ENCODE peak calls at places on chromosomes 3 and 15, in seven cellular contexts. V is kidney, U is A673, A is K562, O is gastrocnemius medialis, E is upper lobe of right lung, G is HepG2. P is an unnamed sample.

GRCh38 chr15:98876461-98877369 is 130.9 kb downstream of the PGPEP1L start:
- DNase-seq in A (no peak), G (no peak), O (no peak), U (no peak), E (no peak), V (no peak), P (no peak)

GRCh38 chr3:52784021-52784621 is 6.7 kb downstream of the ITIH1 start:
- DNase-seq in A (no peak), V (peak), U (no peak), E (peak), G (no peak), O (peak), P (no peak)

GRCh38 chr3:88005066-88005465 is 53.7 kb downstream of the CGGBP1 start:
- DNase-seq in A (peak), U (peak), O (no peak), E (no peak), G (no peak), V (no peak), P (no peak)

GRCh38 chr3:14503706-14504065 is 36.5 kb downstream of the GRIP2 start:
- DNase-seq in V (no peak), E (peak), G (no peak), U (no peak), O (peak), A (no peak), P (no peak)

GRCh38 chr3:142779591-142779990 is 55.8 kb downstream of the TRPC1 start:
- DNase-seq in V (no peak), G (no peak), E (no peak), U (peak), O (no peak), A (no peak), P (no peak)

GRCh38 chr15:42511010-42511396 is 15.6 kb downstream of the SNAP23 start:
- DNase-seq in A (no peak), V (no peak), E (no peak), G (no peak), O (no peak), U (no peak), P (no peak)

GRCh38 chr15:94359716-94360115 is 128.4 kb downstream of the MCTP2 start:
- DNase-seq in U (no peak), V (no peak), G (no peak), E (no peak), A (no peak), O (no peak), P (no peak)

GRCh38 chr15:67076147-67076843 is 10.9 kb downstream of the SMAD3 start:
- DNase-seq in A (peak), O (no peak), E (no peak), G (no peak), U (no peak), V (peak), P (peak)

GRCh38 chr3:183555541-183556081 is at the start of gene KLHL6:
- DNase-seq in V (peak), A (peak), E (peak), O (no peak), U (no peak), G (no peak), P (no peak)

GRCh38 chr3:44050867-44051266 is 190.8 kb upstream of the TOPAZ1 start:
- DNase-seq in E (no peak), A (no peak), V (no peak), O (no peak), G (no peak), U (no peak), P (no peak)

GRCh38 chr3:8621872-8622271 is 22.7 kb downstream of the SSUH2 start:
- DNase-seq in V (no peak), A (no peak), U (no peak), O (peak), E (no peak), G (no peak), P (no peak)

GRCh38 chr3:141243295-141243707 is 11.7 kb downstream of the PXYLP1 start:
- DNase-seq in V (no peak), A (peak), G (no peak), E (no peak), U (peak), O (no peak), P (no peak)

GRCh38 chr3:140440446-140440845 is 237.4 kb upstream of the TRIM42 start:
- DNase-seq in G (no peak), V (no peak), O (no peak), E (no peak), A (no peak), U (no peak), P (no peak)

GRCh38 chr15:101613130-101614000 is 38.8 kb downstream of the TM2D3 start:
- DNase-seq in G (peak), V (peak), U (peak), O (peak), A (peak), E (no peak), P (peak)

GRCh38 chr15:40722934-40723333 is 28.0 kb downstream of the RAD51 start:
- DNase-seq in A (no peak), U (peak), E (no peak), G (no peak), O (no peak), V (no peak), P (no peak)

GRCh38 chr3:72145506-72146380 is 360.8 kb upstream of the PROK2 start:
- DNase-seq in E (no peak), G (no peak), A (no peak), U (no peak), O (no peak), V (no peak), P (no peak)

GRCh38 chr15:31457631-31458526 is 131.2 kb downstream of the KLF13 start:
- DNase-seq in E (peak), G (no peak), O (no peak), A (no peak), U (no peak), V (peak), P (no peak)

GRCh38 chr3:185807455-185808068 is 17.3 kb downstream of the IGF2BP2 start:
- DNase-seq in A (no peak), E (no peak), V (no peak), U (peak), O (no peak), G (no peak), P (no peak)

GRCh38 chr3:59426851-59427565 is 377.2 kb upstream of the CFAP20DC start:
- DNase-seq in U (no peak), E (no peak), O (no peak), G (no peak), A (no peak), V (no peak), P (no peak)

GRCh38 chr3:27960133-27960532 is 238.0 kb upstream of the EOMES start:
- DNase-seq in A (no peak), G (no peak), V (no peak), E (no peak), U (peak), O (no peak), P (no peak)

GRCh38 chr3:126947429-126947828 is 35.5 kb upstream of the PLXNA1 start:
- DNase-seq in O (no peak), U (no peak), E (no peak), A (no peak), G (no peak), V (no peak), P (no peak)

GRCh38 chr15:42058791-42059190 is 35.6 kb downstream of the PLA2G4D start:
- DNase-seq in U (no peak), G (no peak), O (no peak), E (no peak), V (no peak), A (no peak), P (no peak)

GRCh38 chr3:9732753-9733115 is 1.2 kb downstream of the BRPF1 start:
- DNase-seq in A (no peak), G (no peak), U (no peak), O (no peak), E (no peak), V (no peak), P (no peak)

GRCh38 chr3:42581709-42582473 is at the start of gene SEC22C:
- DNase-seq in A (peak), O (peak), V (peak), G (peak), E (peak), U (peak), P (peak)

GRCh38 chr15:88403461-88403860 is 63.7 kb downstream of the MRPL46 start:
- DNase-seq in O (no peak), U (peak), G (no peak), A (no peak), V (no peak), E (no peak), P (no peak)

GRCh38 chr3:166243511-166243910 is 406.3 kb upstream of the BCHE start:
- DNase-seq in G (no peak), A (no peak), U (no peak), E (no peak), V (no peak), O (no peak), P (no peak)

GRCh38 chr3:15535757-15536156 is 14.3 kb upstream of the COLQ start:
- DNase-seq in E (no peak), U (no peak), V (no peak), G (no peak), A (no peak), O (no peak), P (no peak)

GRCh38 chr3:11613851-11614491 is 29.7 kb downstream of the VGLL4 start:
- DNase-seq in E (peak), O (no peak), U (no peak), A (no peak), V (no peak), G (no peak), P (no peak)

GRCh38 chr3:53807117-53807521 is 39.1 kb downstream of the CHDH start:
- DNase-seq in U (no peak), V (no peak), O (no peak), A (no peak), G (no peak), E (peak), P (no peak)

GRCh38 chr3:46966811-46967210 is 9.7 kb downstream of the CCDC12 start:
- DNase-seq in A (no peak), U (no peak), V (peak), O (no peak), E (no peak), G (no peak), P (no peak)

GRCh38 chr3:179673522-179673921 is 20.7 kb downstream of the USP13 start:
- DNase-seq in A (no peak), G (no peak), E (peak), O (no peak), V (no peak), U (no peak), P (no peak)

GRCh38 chr3:194266658-194267005 is 84.5 kb downstream of the CPN2 start:
- DNase-seq in O (no peak), E (no peak), G (no peak), V (no peak), U (no peak), A (no peak), P (no peak)

GRCh38 chr3:45938043-45938435 is 5.2 kb upstream of the CXCR6 start:
- DNase-seq in E (no peak), A (no peak), V (no peak), G (no peak), O (no peak), U (no peak), P (no peak)

GRCh38 chr15:84752700-84753099 is 4.3 kb downstream of the ZNF592 start:
- DNase-seq in U (no peak), G (peak), A (no peak), V (no peak), E (no peak), O (peak), P (no peak)

DNA sequence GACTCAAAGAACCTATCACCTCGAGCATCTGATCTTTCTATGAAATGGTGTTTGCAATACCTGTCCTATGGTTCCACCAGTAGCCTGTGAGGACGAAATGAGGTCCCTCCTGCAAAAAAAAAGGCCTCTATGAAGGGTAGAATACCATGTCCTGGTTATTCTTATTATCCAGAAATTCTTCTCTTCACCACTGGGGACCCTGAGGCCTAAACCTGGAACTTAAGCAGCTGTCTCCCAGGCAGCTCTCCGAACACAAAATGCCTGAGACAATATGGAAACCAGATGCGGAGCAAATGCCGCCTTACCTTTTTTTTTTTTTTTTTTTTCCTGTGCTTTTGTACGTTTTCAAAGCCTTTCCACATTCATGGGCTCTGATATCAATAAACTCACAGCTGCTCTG is 62.1 kb upstream of the WNT5A start:
- DNase-seq in U (peak), G (no peak), O (no peak), A (no peak), V (no peak), E (no peak), P (no peak)
- TF ChIP-seq CTCF in U (peak), G (no peak), O (no peak), A (no peak), V (no peak), E (no peak), P (no peak)

DNA sequence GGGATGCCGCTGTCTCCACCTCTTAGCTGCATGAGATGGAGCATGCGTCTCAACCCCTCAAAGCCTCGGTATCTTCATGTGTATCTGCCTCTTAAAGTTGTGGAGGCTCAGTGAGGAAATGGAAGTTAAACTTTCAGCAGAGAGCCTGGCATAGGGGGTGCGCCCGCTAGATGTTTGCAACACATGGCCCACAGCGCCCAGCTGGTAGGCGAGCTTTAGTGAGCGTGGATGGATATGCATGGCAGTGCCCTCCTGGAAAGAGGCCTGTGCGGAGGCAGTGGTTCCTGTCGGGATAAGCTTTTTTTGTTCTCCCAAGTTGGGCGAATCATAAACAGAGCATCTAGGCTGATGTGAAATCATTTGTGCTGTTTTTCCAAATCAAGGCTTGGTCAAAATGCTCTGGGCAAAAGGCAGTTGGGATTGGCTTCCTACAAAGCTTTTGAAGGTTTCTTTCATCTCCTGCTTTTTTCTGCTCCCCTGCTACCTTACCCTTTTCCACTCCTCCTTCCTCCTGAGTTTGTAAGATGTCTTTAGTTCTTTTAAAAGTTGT is 272.4 kb upstream of the TPM1 start:
- DNase-seq in U (no peak), E (no peak), G (no peak), A (no peak), O (no peak), V (no peak), P (no peak)
- H3K27ac ChIP-seq in U (no peak), E (no peak), G (no peak), A (no peak), O (peak), V (no peak), P (no peak)

GRCh38 chr3:49878686-49879085 is 9.0 kb upstream of the CAMKV start:
- DNase-seq in U (no peak), O (no peak), G (no peak), E (no peak), V (no peak), A (no peak), P (no peak)

GRCh38 chr3:49879721-49880120 is 10.0 kb upstream of the CAMKV start:
- DNase-seq in G (no peak), V (no peak), U (no peak), A (no peak), O (no peak), E (no peak), P (no peak)

GRCh38 chr3:49872801-49873281 is 3.1 kb upstream of the CAMKV start:
- DNase-seq in E (no peak), V (no peak), A (no peak), G (no peak), O (no peak), U (no peak), P (no peak)

GRCh38 chr3:49873623-49874022 is 3.9 kb upstream of the CAMKV start:
- DNase-seq in A (no peak), O (no peak), G (peak), E (no peak), U (no peak), V (no peak), P (no peak)

GRCh38 chr3:49876567-49876966 is 6.9 kb upstream of the CAMKV start:
- DNase-seq in O (no peak), A (no peak), E (no peak), G (no peak), V (no peak), U (no peak), P (no peak)
- H3K4me3 ChIP-seq in O (no peak), A (no peak), E (no peak), G (no peak), V (no peak), U (no peak), P (no peak)

DNA sequence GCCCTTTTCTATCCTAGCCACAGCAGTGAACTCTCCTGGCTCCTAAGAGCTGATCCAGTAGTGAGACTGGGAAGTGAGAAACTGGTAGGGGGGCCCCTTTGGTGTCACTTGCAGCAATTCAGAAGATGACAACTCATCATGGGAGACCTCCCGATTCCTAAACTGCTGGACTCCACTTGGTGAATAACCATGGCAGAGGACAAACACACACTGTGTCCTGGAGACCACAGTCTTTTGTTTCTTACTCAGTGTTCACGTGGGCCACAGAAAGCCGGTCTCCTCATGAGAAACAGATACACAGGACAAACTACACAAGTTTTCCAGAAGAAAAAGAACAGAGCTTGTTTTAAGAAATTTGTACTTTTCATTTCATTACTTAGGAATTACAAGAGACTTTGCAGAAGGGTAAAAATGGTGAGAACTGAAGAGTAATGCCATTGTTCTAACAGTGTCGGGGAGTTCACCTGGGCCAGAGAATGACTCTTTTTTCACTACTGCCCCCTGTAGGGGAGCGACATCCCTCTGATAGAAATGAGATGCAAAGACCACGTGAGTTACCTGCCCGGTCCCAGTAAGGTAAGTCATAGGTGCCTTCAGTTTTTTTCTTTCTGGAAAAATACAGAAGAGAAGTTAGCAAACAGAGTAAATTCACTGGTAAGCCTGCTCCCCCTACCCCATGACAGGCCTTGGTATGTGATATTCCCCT is 38.1 kb downstream of the ST3GAL6 start:
- DNase-seq in A (no peak), U (no peak), G (no peak), V (no peak), O (no peak), E (no peak), P (no peak)
- TF ChIP-seq CTCF in A (no peak), U (peak), G (peak), V (no peak), O (no peak), E (no peak), P (no peak)

GRCh38 chr3:149895807-149896206 is 74.9 kb downstream of the PFN2 start:
- DNase-seq in U (no peak), A (no peak), O (no peak), V (no peak), G (no peak), E (no peak), P (no peak)
- H3K27ac ChIP-seq in U (no peak), A (no peak), O (peak), V (no peak), G (no peak), E (no peak), P (no peak)

GRCh38 chr3:71062920-71063767 is 520.4 kb downstream of the FOXP1 start:
- DNase-seq in U (no peak), O (no peak), E (no peak), G (no peak), A (no peak), V (no peak), P (no peak)

GRCh38 chr3:71061037-71061436 is 522.5 kb downstream of the FOXP1 start:
- DNase-seq in U (no peak), G (no peak), A (no peak), O (no peak), E (no peak), V (no peak), P (no peak)

GRCh38 chr3:71062037-71062919 is 521.2 kb downstream of the FOXP1 start:
- DNase-seq in O (no peak), U (no peak), V (no peak), G (no peak), E (no peak), A (no peak), P (no peak)

GRCh38 chr3:71060536-71060935 is 523.0 kb downstream of the FOXP1 start:
- DNase-seq in G (peak), U (no peak), A (no peak), O (no peak), V (no peak), E (no peak), P (no peak)

DNA sequence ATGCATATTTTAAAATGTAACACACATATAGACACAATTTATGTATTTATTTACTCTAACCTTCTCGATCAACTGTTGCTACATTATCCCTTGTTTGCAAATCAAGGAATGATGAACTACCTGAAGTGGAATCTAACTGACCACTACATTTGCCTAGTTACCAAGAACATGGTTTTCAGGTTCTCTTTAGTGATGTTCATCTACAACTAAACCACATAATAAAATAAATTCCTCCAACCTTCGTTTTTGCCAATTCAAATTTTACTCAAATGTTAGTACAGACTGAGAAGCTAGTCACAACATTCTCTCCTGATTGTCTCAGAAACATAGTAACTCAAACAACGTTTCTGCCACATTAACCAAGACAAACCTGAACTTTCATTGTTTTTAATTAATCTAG is 521.9 kb downstream of the FOXP1 start:
- DNase-seq in A (no peak), G (no peak), U (no peak), E (no peak), O (no peak), V (no peak), P (no peak)
- H3K4me3 ChIP-seq in A (no peak), G (peak), U (no peak), E (peak), O (peak), V (no peak), P (peak)

P was measured in thoracic aorta.